ENCODE peak calls at places on chromosomes 2 and 18, in four cellular contexts. One of them, this sample, is unnamed.

GRCh38 chr18:60892855-60893254 is 440.4 kb upstream of the CDH20 start:
- DNase-seq in adrenal gland: no peak
- DNase-seq in Peyer's patch: no peak
- DNase-seq in ovary: no peak
- DNase-seq in this sample: no peak

GRCh38 chr2:25050128-25050527 is 8.3 kb downstream of the EFR3B start:
- DNase-seq in ovary: no peak
- DNase-seq in adrenal gland: no peak
- DNase-seq in Peyer's patch: no peak
- DNase-seq in this sample: no peak

GRCh38 chr2:9681427-9681817 is 50.6 kb upstream of the YWHAQ start:
- DNase-seq in ovary: no peak
- DNase-seq in Peyer's patch: no peak
- DNase-seq in adrenal gland: no peak
- DNase-seq in this sample: no peak

GRCh38 chr2:24971300-24971549 is 530 bp downstream of the DNAJC27 start:
- DNase-seq in adrenal gland: peak
- DNase-seq in ovary: no peak
- DNase-seq in Peyer's patch: no peak
- DNase-seq in this sample: no peak

GRCh38 chr2:78644849-78645248 is 380.7 kb upstream of the REG3G start:
- DNase-seq in ovary: no peak
- DNase-seq in adrenal gland: no peak
- DNase-seq in Peyer's patch: no peak
- DNase-seq in this sample: no peak

GRCh38 chr18:10301831-10302483 is 152.5 kb upstream of the APCDD1 start:
- DNase-seq in Peyer's patch: no peak
- DNase-seq in ovary: no peak
- DNase-seq in adrenal gland: no peak
- DNase-seq in this sample: no peak

GRCh38 chr2:189566046-189566445 is 14.5 kb downstream of the SLC40A1 start:
- DNase-seq in ovary: no peak
- DNase-seq in Peyer's patch: no peak
- DNase-seq in adrenal gland: no peak
- DNase-seq in this sample: no peak

GRCh38 chr2:168703926-168704325 is 98.5 kb upstream of the NOSTRIN start:
- DNase-seq in ovary: no peak
- DNase-seq in adrenal gland: no peak
- DNase-seq in Peyer's patch: no peak
- DNase-seq in this sample: no peak

GRCh38 chr2:36455788-36456187 is 100.2 kb downstream of the CRIM1 start:
- DNase-seq in adrenal gland: no peak
- DNase-seq in ovary: no peak
- DNase-seq in Peyer's patch: no peak
- DNase-seq in this sample: no peak

GRCh38 chr18:36181386-36181785 is 5.9 kb upstream of the MOCOS start:
- DNase-seq in ovary: no peak
- DNase-seq in adrenal gland: no peak
- DNase-seq in Peyer's patch: no peak
- DNase-seq in this sample: no peak

GRCh38 chr18:63216911-63217311 is 102.7 kb downstream of the BCL2 start:
- DNase-seq in ovary: no peak
- DNase-seq in Peyer's patch: no peak
- DNase-seq in adrenal gland: no peak
- DNase-seq in this sample: no peak

GRCh38 chr18:61541673-61542072 is 208.4 kb downstream of the CDH20 start:
- DNase-seq in ovary: no peak
- DNase-seq in Peyer's patch: no peak
- DNase-seq in adrenal gland: no peak
- DNase-seq in this sample: no peak

GRCh38 chr2:119294671-119295070 is 71.0 kb downstream of the STEAP3 start:
- DNase-seq in Peyer's patch: no peak
- DNase-seq in ovary: no peak
- DNase-seq in adrenal gland: no peak
- DNase-seq in this sample: no peak

GRCh38 chr2:196088209-196088608 is 19.6 kb upstream of the DNAH7 start:
- DNase-seq in ovary: no peak
- DNase-seq in Peyer's patch: peak
- DNase-seq in adrenal gland: peak
- DNase-seq in this sample: no peak

GRCh38 chr2:55862269-55862668 is 61.3 kb downstream of the EFEMP1 start:
- DNase-seq in ovary: peak
- DNase-seq in Peyer's patch: no peak
- DNase-seq in adrenal gland: no peak
- DNase-seq in this sample: no peak

GRCh38 chr2:160372585-160372984 is 121.0 kb downstream of the RBMS1 start:
- DNase-seq in Peyer's patch: no peak
- DNase-seq in ovary: no peak
- DNase-seq in adrenal gland: no peak
- DNase-seq in this sample: no peak

DNA sequence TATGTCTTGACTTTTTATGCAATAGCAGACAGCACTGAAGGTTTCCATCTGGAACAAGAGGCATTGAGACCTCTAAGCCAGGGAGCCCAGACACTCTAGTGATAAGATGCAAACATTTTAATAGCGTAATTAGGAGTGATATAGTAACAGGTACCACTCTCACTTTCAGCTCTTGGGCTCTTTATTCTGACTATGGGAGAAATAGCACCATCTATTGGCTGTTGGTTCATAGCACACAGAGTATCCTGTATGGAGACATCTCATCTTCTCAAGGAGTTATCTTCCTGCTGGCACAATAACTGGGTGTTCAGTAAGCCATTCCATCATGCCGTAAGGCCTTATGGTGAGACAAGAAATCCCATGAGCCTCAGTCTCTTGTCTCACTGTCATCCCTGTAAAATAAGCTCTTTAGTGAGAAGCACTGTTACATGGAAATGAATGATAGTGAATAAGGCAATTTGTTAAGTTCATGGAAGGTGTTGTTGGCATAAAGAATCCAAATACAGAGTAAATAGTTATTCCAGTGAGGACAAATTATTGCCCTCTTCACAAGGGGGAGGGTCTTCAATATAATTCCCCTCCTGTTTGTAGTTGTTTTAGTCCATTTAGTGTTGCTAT is 48.3 kb downstream of the THUMPD2 start:
- DNase-seq in Peyer's patch: no peak
- DNase-seq in adrenal gland: no peak
- DNase-seq in ovary: no peak
- DNase-seq in this sample: no peak
- TF ChIP-seq CTCF in Peyer's patch: peak
- TF ChIP-seq CTCF in adrenal gland: peak
- TF ChIP-seq CTCF in ovary: no peak
- TF ChIP-seq CTCF in this sample: peak

GRCh38 chr2:106886916-106887758 is 1.2 kb upstream of the ST6GAL2 start:
- DNase-seq in ovary: no peak
- DNase-seq in adrenal gland: no peak
- DNase-seq in Peyer's patch: no peak
- DNase-seq in this sample: peak

GRCh38 chr2:106890611-106891010 is 4.6 kb upstream of the ST6GAL2 start:
- DNase-seq in ovary: no peak
- DNase-seq in adrenal gland: no peak
- DNase-seq in Peyer's patch: no peak
- DNase-seq in this sample: no peak

GRCh38 chr2:106882658-106883057 is 3.3 kb downstream of the ST6GAL2 start:
- DNase-seq in ovary: no peak
- DNase-seq in Peyer's patch: no peak
- DNase-seq in adrenal gland: no peak
- DNase-seq in this sample: no peak

GRCh38 chr2:106885326-106885725 is 641 bp downstream of the ST6GAL2 start:
- DNase-seq in adrenal gland: no peak
- DNase-seq in Peyer's patch: no peak
- DNase-seq in ovary: no peak
- DNase-seq in this sample: no peak

GRCh38 chr2:106885981-106886915 is at the start of gene ST6GAL2:
- DNase-seq in adrenal gland: no peak
- DNase-seq in Peyer's patch: no peak
- DNase-seq in ovary: no peak
- DNase-seq in this sample: no peak
- TF ChIP-seq POLR2A in adrenal gland: no peak
- TF ChIP-seq POLR2A in Peyer's patch: no peak
- TF ChIP-seq POLR2A in ovary: no peak
- TF ChIP-seq POLR2A in this sample: no peak

DNA sequence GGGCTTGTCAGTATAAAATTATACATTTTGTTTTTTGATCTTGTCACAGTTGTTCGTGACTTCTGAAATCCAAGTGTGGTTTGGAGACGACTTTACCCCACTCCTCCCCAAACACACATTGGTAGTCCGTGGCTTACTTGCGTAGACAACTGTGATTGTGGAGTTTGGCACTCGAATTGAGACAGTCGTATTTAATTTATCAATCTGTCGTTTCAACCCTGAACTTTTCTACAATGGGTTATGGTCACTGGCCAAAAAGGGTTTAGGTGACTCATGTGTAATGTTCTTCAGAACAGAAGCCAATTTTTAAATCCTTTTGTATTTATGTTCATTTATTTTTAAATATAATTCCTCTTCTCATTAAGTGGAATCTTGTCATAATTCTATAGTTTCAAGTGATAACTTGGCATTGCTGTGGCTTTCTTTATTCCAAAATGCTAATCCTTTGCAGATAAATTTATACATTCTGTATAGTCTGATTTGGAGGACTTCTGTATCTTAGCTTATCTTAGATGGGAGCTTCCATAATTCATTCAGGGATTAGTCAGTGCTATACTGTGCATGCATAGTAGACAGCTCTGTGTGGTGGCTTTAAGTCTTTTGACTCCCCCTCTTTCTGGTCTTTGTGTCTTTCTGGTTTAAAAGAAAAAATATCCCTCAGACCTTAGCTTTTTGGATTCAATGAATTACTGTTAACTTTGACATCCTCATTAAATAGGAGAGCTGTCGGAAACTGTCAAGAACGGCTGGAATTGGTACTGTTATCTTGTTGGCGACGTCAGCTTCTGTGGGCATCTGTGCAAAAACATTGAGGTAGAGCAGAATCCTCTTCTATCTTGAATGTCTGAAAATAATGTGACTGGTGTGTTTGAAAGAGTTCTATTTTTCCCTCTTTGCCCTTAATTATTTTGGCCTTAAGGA is 130.2 kb downstream of the SPTBN1 start:
- DNase-seq in Peyer's patch: no peak
- DNase-seq in ovary: no peak
- DNase-seq in adrenal gland: peak
- DNase-seq in this sample: no peak
- H3K4me3 ChIP-seq in Peyer's patch: no peak
- H3K4me3 ChIP-seq in ovary: no peak
- H3K4me3 ChIP-seq in adrenal gland: no peak
- H3K4me3 ChIP-seq in this sample: no peak

DNA sequence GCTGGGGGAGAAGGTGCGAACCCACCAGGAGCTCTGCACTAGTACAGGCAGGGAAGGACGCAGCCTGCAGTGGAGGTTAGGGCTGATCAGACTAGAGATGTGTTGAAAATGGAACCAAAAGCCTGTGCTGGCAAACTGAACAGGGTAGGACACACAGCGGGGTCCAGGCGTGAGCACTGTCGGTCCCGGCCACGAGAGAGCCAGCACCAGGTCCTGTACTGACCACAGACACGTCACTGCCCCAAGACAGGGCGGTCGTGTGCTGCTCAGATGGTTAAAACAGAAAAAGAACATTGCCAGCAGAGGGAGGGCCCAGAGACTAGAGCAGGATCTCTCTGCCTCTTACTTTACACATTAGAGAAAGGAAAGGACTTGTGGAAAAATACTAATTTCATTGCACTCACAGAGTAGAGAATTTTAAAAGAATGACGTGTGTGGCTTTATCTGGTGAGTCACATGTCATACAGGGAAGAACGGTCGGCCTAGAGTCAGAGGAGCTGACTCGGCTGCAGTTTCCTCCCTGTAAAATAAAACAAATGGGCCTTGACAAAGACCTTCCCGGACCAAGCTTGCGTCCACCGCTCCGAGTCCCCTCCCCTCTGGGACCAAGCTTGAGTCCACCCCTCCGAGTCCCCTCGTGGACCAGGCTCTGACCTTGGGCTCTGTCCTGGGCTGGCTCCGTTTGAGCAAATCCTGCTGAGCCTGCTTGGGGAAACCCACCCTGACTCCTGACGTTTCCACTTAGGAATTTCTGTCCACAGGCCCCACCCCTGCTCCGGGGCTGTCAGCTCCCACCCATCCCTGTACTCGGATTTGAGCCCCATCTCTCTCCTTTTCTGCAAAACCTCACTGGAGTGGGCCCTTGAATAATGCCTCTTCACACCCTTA is 16.7 kb upstream of the ADI1 start:
- DNase-seq in Peyer's patch: peak
- DNase-seq in adrenal gland: peak
- DNase-seq in ovary: peak
- DNase-seq in this sample: peak
- TF ChIP-seq CTCF in Peyer's patch: peak
- TF ChIP-seq CTCF in adrenal gland: peak
- TF ChIP-seq CTCF in ovary: peak
- TF ChIP-seq CTCF in this sample: no peak

DNA sequence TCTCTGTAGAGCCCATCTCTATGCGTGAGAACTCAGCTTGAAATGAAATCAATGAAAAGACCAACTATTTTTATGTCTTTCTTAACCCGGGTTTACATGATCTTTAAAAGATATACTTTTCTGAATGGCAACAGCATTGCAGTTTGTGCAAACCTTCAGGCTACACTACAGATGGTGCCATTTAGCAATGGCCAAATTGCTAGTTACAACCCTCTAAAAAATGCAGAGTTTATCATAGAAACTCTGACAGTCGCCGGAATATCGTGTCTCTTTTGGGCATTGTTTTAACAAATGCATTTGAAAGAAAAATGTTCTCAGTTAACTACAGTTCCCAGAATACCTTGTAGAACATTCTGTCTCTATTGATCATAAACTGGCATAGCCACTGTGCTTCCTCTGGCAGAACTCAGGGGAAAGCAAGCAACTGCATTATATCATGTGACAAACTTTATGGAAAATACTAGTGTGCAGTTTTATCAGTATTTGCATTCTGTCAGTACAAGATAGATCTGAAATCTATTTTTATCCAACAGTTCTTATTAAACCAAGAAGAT is 1407.6 kb upstream of the ZEB2 start:
- DNase-seq in Peyer's patch: no peak
- DNase-seq in ovary: no peak
- DNase-seq in adrenal gland: no peak
- DNase-seq in this sample: no peak
- TF ChIP-seq POLR2A in Peyer's patch: no peak
- TF ChIP-seq POLR2A in ovary: no peak
- TF ChIP-seq POLR2A in adrenal gland: no peak
- TF ChIP-seq POLR2A in this sample: no peak

This sample was measured in right lobe of liver.